ENCODE peak calls at places on chromosomes 4 and X, in four cellular contexts. I is hepatocyte, S is GM06990, X is ovary. U is an unnamed sample.
A peak's percentile ranks its signal among the peaks of the same experiment; 100 is the strongest.

GRCh38 chr4:141614878-141615586 is 21.4 kb upstream of the IL15 start:
- DNase-seq in X (no peak), S (no peak), I (no peak), U (peak; percentile 6)

GRCh38 chrX:131675596-131676194 is 131.8 kb downstream of the OR13H1 start:
- DNase-seq in I (peak; percentile 19), S (no peak), X (no peak), U (peak; percentile 3)

GRCh38 chr4:8644461-8644891 is 51.9 kb downstream of the CPZ start:
- DNase-seq in X (no peak), S (no peak), I (no peak), U (no peak)

GRCh38 chr4:112775801-112776200 is 138.9 kb downstream of the LARP7 start:
- DNase-seq in X (no peak), I (no peak), S (no peak), U (no peak)

GRCh38 chrX:68686684-68687045 is 39.2 kb downstream of the STARD8 start:
- DNase-seq in S (no peak), I (peak; percentile 37), X (no peak), U (no peak)

GRCh38 chrX:77003956-77004355 is 443.2 kb upstream of the FGF16 start:
- DNase-seq in X (no peak), S (no peak), I (peak; percentile 5), U (peak; percentile 18)

GRCh38 chr4:31261632-31262031 is 541.5 kb downstream of the PCDH7 start:
- DNase-seq in I (no peak), X (no peak), S (no peak), U (no peak)

GRCh38 chrX:129876734-129877395 is 29.1 kb upstream of the UTP14A start:
- DNase-seq in S (no peak), X (no peak), I (peak; percentile 8), U (no peak)

GRCh38 chr4:71396382-71396781 is 57.6 kb downstream of the SLC4A4 start:
- DNase-seq in X (no peak), I (peak; percentile 8), S (no peak), U (no peak)

GRCh38 chr4:39151120-39151713 is 31.1 kb upstream of the WDR19 start:
- DNase-seq in I (no peak), S (no peak), X (no peak), U (no peak)

GRCh38 chrX:147916375-147916968 is 4.8 kb downstream of the FMR1 start:
- DNase-seq in X (no peak), S (no peak), I (no peak), U (no peak)

GRCh38 chr4:187357045-187357643 is 633.5 kb upstream of the FAT1 start:
- DNase-seq in X (no peak), I (no peak), S (no peak), U (no peak)

GRCh38 chrX:74521961-74522833 is 92.2 kb downstream of the RLIM start:
- DNase-seq in I (peak; percentile 15), X (no peak), S (no peak), U (no peak)

GRCh38 chr4:80115368-80116181 is 42.5 kb upstream of the ANTXR2 start:
- DNase-seq in X (no peak), S (no peak), I (no peak), U (no peak)

GRCh38 chrX:113400193-113400704 is 559.6 kb upstream of the AMOT start:
- DNase-seq in I (peak; percentile 26), S (no peak), X (no peak), U (no peak)

GRCh38 chrX:123788744-123789143 is 55.9 kb upstream of the THOC2 start:
- DNase-seq in S (no peak), I (no peak), X (no peak), U (no peak)

GRCh38 chr4:174111350-174111888 is 172.0 kb downstream of the FBXO8 start:
- DNase-seq in S (no peak), I (no peak), X (no peak), U (no peak)

GRCh38 chr4:52824603-52825310 is 37.4 kb upstream of the RASL11B start:
- DNase-seq in I (peak; percentile 61), X (peak; percentile 39), S (no peak), U (no peak)

GRCh38 chr4:46977245-46977644 is 16.1 kb downstream of the GABRA4 start:
- DNase-seq in X (no peak), I (no peak), S (no peak), U (no peak)

GRCh38 chr4:165398570-165398969 is 19.8 kb downstream of the CPE start:
- DNase-seq in S (no peak), X (no peak), I (peak; percentile 27), U (peak; percentile 37)

GRCh38 chr4:120431180-120431579 is 364.5 kb upstream of the MAD2L1 start:
- DNase-seq in S (no peak), I (no peak), X (no peak), U (no peak)

GRCh38 chr4:102692474-102692873 is 68.3 kb downstream of the MANBA start:
- DNase-seq in I (no peak), S (no peak), X (no peak), U (no peak)

GRCh38 chr4:79217043-79217442 is 108.8 kb downstream of the NAA11 start:
- DNase-seq in X (no peak), I (no peak), S (no peak), U (no peak)

GRCh38 chr4:139656614-139657486 is 8.8 kb upstream of the MGST2 start:
- DNase-seq in X (peak; percentile 65), I (peak; percentile 91), S (no peak), U (peak; percentile 66)

GRCh38 chrX:1657367-1658082 is 42.7 kb downstream of the ASMT start:
- DNase-seq in S (peak; percentile 69), X (no peak), I (no peak), U (peak; percentile 73)

GRCh38 chr4:168815373-168816345 is 194.4 kb downstream of the CBR4 start:
- DNase-seq in X (no peak), S (no peak), I (peak; percentile 54), U (no peak)

GRCh38 chrX:45557390-45557789 is 356.7 kb upstream of the DIPK2B start:
- DNase-seq in S (no peak), X (no peak), I (no peak), U (no peak)

GRCh38 chrX:29233592-29234179 is 646.4 kb downstream of the IL1RAPL1 start:
- DNase-seq in S (no peak), X (no peak), I (no peak), U (no peak)

GRCh38 chr4:84470204-84470785 is 28.8 kb downstream of the NKX6-1 start:
- DNase-seq in I (no peak), X (no peak), S (no peak), U (peak; percentile 20)

GRCh38 chr4:183335369-183335940 is 13.2 kb upstream of the CLDN24 start:
- DNase-seq in I (peak; percentile 32), S (no peak), X (no peak), U (no peak)

GRCh38 chrX:69107231-69107739 is 58.0 kb downstream of the PJA1 start:
- DNase-seq in I (peak; percentile 86), X (peak; percentile 56), S (no peak), U (no peak)

GRCh38 chr4:135243960-135244561 is 1042.5 kb upstream of the PABPC4L start:
- DNase-seq in S (no peak), I (peak; percentile 4), X (no peak), U (no peak)

GRCh38 chr4:153518001-153518400 is 51.8 kb downstream of the TMEM131L start:
- DNase-seq in S (no peak), I (no peak), X (peak; percentile 44), U (peak; percentile 60)

GRCh38 chr4:177441061-177441802 is 1.0 kb downstream of the AGA start:
- DNase-seq in X (no peak), I (peak; percentile 20), S (peak; percentile 26), U (peak; percentile 68)

GRCh38 chr4:7166286-7166685 is 26.1 kb upstream of the SORCS2 start:
- DNase-seq in X (no peak), I (no peak), S (no peak), U (no peak)

GRCh38 chrX:154401045-154401799 is 3.0 kb downstream of the RPL10 start:
- DNase-seq in I (peak; percentile 24), S (no peak), X (no peak), U (peak; percentile 68)

GRCh38 chrX:46758163-46758955 is 559 bp downstream of the SLC9A7 start:
- DNase-seq in S (peak; percentile 53), I (peak; percentile 24), X (no peak), U (peak; percentile 51)

GRCh38 chr4:169116270-169116901 is 106.3 kb upstream of the CBR4 start:
- DNase-seq in X (no peak), I (no peak), S (no peak), U (no peak)

GRCh38 chr4:30413915-30414314 is 306.3 kb upstream of the PCDH7 start:
- DNase-seq in I (no peak), X (no peak), S (no peak), U (no peak)

GRCh38 chrX:96579252-96579651 is 105.4 kb upstream of the DIAPH2 start:
- DNase-seq in X (no peak), S (no peak), I (no peak), U (no peak)

DNA sequence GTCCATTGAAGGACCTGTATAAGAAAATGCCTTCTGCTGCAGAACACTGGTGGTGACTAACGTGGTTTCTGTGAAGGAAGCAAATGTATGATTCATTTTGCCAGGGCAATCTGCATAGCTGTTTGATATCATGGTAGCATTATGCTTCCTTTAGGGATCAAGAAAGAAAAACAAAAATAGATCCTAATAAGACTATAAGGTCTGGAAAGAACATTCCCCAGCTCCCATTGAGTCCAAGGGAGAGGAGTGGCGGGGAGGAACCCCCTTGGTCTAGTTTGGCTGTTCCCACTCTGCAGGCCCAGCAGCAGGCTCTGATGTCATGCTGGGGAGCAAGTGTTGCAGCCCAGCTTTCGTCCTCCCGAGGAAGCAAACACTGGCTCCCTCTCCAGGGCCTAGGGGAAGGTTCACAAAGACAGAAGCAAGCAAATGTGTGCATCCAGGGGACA is 154.5 kb upstream of the GALNT7 start:
- DNase-seq in S (no peak), X (no peak), I (peak; percentile 40), U (no peak)
- TF ChIP-seq CTCF in S (no peak), X (no peak), I (no peak), U (no peak)

DNA sequence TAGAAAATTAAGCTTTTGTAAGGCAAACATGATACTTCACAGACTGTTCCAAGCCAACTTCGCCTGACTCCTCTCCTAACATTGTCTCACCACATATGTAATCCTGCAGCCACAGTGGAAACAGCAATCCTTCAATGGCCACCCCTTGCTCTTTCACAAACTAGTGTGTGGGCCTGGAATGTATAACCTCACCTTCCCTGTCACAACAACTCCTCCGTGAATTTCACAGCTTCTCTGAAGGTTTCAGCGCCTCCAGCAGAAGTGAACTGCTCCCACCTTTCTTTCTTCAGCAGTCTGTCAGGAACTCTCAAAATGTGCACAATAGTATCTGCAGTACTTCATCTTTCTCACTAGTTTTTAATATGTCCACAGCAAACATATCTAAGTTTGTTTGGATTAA is 185.2 kb downstream of the ADGRL3 start:
- DNase-seq in S (no peak), I (no peak), X (no peak), U (no peak)
- H3K4me3 ChIP-seq in S (no peak overlapping the region), I (no peak overlapping the region), X (no peak overlapping the region), U (no peak overlapping the region)

DNA sequence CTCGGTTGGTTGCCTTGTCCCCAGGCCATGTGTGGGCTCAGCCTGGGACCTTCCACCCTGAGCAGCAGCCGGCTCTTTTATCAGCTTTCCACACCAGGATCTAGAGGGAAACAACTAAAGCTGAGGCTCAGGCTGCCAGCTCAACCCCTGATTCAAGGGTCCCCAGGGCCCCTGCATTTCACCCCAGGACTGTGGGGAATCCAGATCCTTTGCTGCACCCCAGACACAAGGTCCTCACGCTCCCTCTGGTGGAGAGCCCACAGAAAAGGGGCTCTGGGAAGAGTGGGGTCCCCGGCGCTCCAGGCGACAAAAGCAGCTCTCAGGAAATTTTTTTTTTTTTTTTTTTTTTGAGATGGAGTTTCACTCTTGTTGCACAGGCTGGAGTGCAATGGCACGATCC is 64.3 kb downstream of the ZFYVE28 start:
- DNase-seq in I (no peak), S (no peak), X (no peak), U (no peak)
- TF ChIP-seq CTCF in I (peak; percentile 29), S (peak; percentile 47), X (no peak), U (peak; percentile 27)

GRCh38 chr4:41939016-41939623 is 3.9 kb downstream of the TMEM33 start:
- DNase-seq in X (no peak), I (peak; percentile 14), S (no peak), U (no peak)
- H3K4me3 ChIP-seq in X (no peak overlapping the region), I (no peak overlapping the region), S (no peak overlapping the region), U (no peak overlapping the region)